ENCODE peak calls at places on chromosome 1, in ten cellular contexts. S is heart right ventricle; F is Peyer's patch; I is GM12892; B is NCI-H1930; O is activated gamma-delta T cell treated with anti-CD3 and anti-CD28 coated beads, Interleukin-2, amount 50 U/mL, for 16 hours; L is HuH-7.5; Q is neural progenitor cell; P is activated CD8-positive, alpha-beta memory T cell treated with anti-CD3 and anti-CD28 coated beads, Interleukin-2, amount 50 U/mL, for 48 hours; K is stimulated activated CD4-positive, alpha-beta T cell treated with anti-CD3 and anti-CD28 coated beads, Interleukin-4, amount 100 ng/mL, for 48 hours. C is an unnamed sample.
A peak's percentile ranks its signal among the peaks of the same experiment; 100 is the strongest.

GRCh38 chr1:225318706-225319575 is 108.9 kb downstream of the LBR start:
- DNase-seq in S (no peak), F (no peak), I (peak; percentile 1), B (no peak), O (no peak), L (peak; percentile 32), Q (peak; percentile 66), P (no peak), K (no peak), C (peak; percentile 44)

GRCh38 chr1:214957330-214958137 is 125.0 kb upstream of the KCNK2 start:
- DNase-seq in S (no peak), F (no peak), I (no peak), B (no peak), O (no peak), L (no peak), Q (no peak), P (no peak), K (no peak), C (no peak)

GRCh38 chr1:14954210-14954609 is 199.3 kb upstream of the TMEM51 start:
- DNase-seq in S (no peak), F (no peak), I (no peak), B (no peak), O (no peak), L (no peak), Q (no peak), P (no peak), K (no peak), C (no peak)

GRCh38 chr1:33682371-33682770 is 181.5 kb upstream of the HMGB4 start:
- DNase-seq in S (no peak), F (no peak), I (no peak), B (no peak), O (no peak), L (no peak), Q (no peak), P (no peak), K (no peak), C (no peak)

GRCh38 chr1:228873714-228874113 is 138.4 kb downstream of the RHOU start:
- DNase-seq in S (no peak), F (no peak), I (no peak), B (no peak), O (no peak), L (no peak), Q (no peak), P (no peak), K (no peak), C (no peak)

GRCh38 chr1:92087542-92087941 is 7.4 kb downstream of the BTBD8 start:
- DNase-seq in S (no peak), F (no peak), I (no peak), B (no peak), O (no peak), L (no peak), Q (no peak), P (no peak), K (no peak), C (no peak)

GRCh38 chr1:61392417-61393242 is 310.3 kb downstream of the NFIA start:
- DNase-seq in S (no peak), F (no peak), I (no peak), B (peak; percentile 35), O (no peak), L (no peak), Q (peak; percentile 55), P (no peak), K (no peak), C (peak; percentile 10)

GRCh38 chr1:234980657-234981396 is 147.8 kb downstream of the TOMM20 start:
- DNase-seq in S (peak; percentile 74), F (peak; percentile 72), I (peak; percentile 55), B (no peak), O (peak; percentile 47), L (no peak), Q (no peak), P (peak; percentile 86), K (peak; percentile 77), C (no peak)

GRCh38 chr1:205369621-205370230 is 13.0 kb upstream of the KLHDC8A start:
- DNase-seq in S (no peak), F (peak; percentile 11), I (no peak), B (no peak), O (no peak), L (no peak), Q (no peak), P (peak; percentile 13), K (no peak), C (no peak)

GRCh38 chr1:198605426-198605825 is 33.4 kb upstream of the PTPRC start:
- DNase-seq in S (no peak), F (no peak), I (no peak), B (no peak), O (no peak), L (no peak), Q (peak; percentile 15), P (no peak), K (no peak), C (no peak)

GRCh38 chr1:21577324-21577723 is 68.1 kb downstream of the ALPL start:
- DNase-seq in S (no peak), F (no peak), I (no peak), B (no peak), O (no peak), L (no peak), Q (no peak), P (no peak), K (no peak), C (no peak)

GRCh38 chr1:224565186-224565585 is 50.9 kb upstream of the CNIH3 start:
- DNase-seq in S (no peak), F (no peak), I (no peak), B (no peak), O (no peak), L (no peak), Q (no peak), P (no peak), K (no peak), C (no peak)

GRCh38 chr1:85297855-85298629 is 21.6 kb upstream of the BCL10 start:
- DNase-seq in S (no peak), F (peak; percentile 46), I (no peak), B (no peak), O (peak; percentile 70), L (no peak), Q (no peak), P (peak; percentile 80), K (peak; percentile 78), C (peak; percentile 66)

GRCh38 chr1:245598524-245599310 is 443.9 kb downstream of the KIF26B start:
- DNase-seq in S (peak; percentile 51), F (no peak), I (no peak), B (no peak), O (no peak), L (no peak), Q (no peak), P (no peak), K (no peak), C (no peak)

GRCh38 chr1:23463286-23463685 is 20.7 kb downstream of the ASAP3 start:
- DNase-seq in S (no peak), F (no peak), I (no peak), B (no peak), O (no peak), L (no peak), Q (no peak), P (no peak), K (no peak), C (no peak)

GRCh38 chr1:180881806-180882509 is 30.7 kb upstream of the KIAA1614 start:
- DNase-seq in S (no peak), F (no peak), I (no peak), B (no peak), O (no peak), L (peak; percentile 15), Q (peak; percentile 71), P (no peak), K (no peak), C (no peak)

GRCh38 chr1:28887835-28888682 is 26.3 kb upstream of the EPB41 start:
- DNase-seq in S (peak; percentile 48), F (no peak), I (no peak), B (no peak), O (no peak), L (no peak), Q (peak; percentile 53), P (no peak), K (no peak), C (no peak)

C was measured in NCI-H774.